ENCODE peak calls at places on chromosomes 3 and 15, in five cellular contexts. Z is left cardiac atrium, P is left colon, S is AG04450, F is OCI-LY7. W is an unnamed sample.

GRCh38 chr3:194091141-194091540 is 44.8 kb upstream of the HES1 start:
- DNase-seq in Z (no peak), P (no peak), S (no peak), F (no peak), W (no peak)

GRCh38 chr15:99721104-99721778 is 12.0 kb downstream of the LYSMD4 start:
- DNase-seq in Z (no peak), P (no peak), S (no peak), F (peak), W (no peak)

GRCh38 chr3:168885028-168885427 is 778.5 kb downstream of the MECOM start:
- DNase-seq in Z (no peak), P (no peak), S (peak), F (no peak), W (no peak)

GRCh38 chr15:101244889-101245668 is 6.8 kb downstream of the CHSY1 start:
- DNase-seq in Z (no peak), P (no peak), S (no peak), F (no peak), W (no peak)

GRCh38 chr3:81910244-81910852 is 148.9 kb upstream of the GBE1 start:
- DNase-seq in Z (no peak), P (no peak), S (no peak), F (peak), W (peak)

GRCh38 chr3:190320594-190321362 is 1.5 kb downstream of the CLDN1 start:
- DNase-seq in Z (no peak), P (no peak), S (no peak), F (no peak), W (no peak)

GRCh38 chr15:58628206-58629057 is 121.1 kb downstream of the ADAM10 start:
- DNase-seq in Z (no peak), P (no peak), S (no peak), F (peak), W (peak)

GRCh38 chr3:191385101-191385500 is 54.8 kb upstream of the UTS2B start:
- DNase-seq in Z (no peak), P (no peak), S (no peak), F (no peak), W (no peak)

GRCh38 chr15:70033109-70033508 is 64.6 kb downstream of the TLE3 start:
- DNase-seq in Z (no peak), P (no peak), S (no peak), F (no peak), W (no peak)

GRCh38 chr3:69197922-69198540 is 75.6 kb upstream of the LMOD3 start:
- DNase-seq in Z (no peak), P (no peak), S (no peak), F (no peak), W (no peak)

GRCh38 chr3:12710062-12710461 is 46.1 kb upstream of the RAF1 start:
- DNase-seq in Z (no peak), P (no peak), S (no peak), F (peak), W (no peak)

GRCh38 chr3:128504957-128505730 is 12.1 kb upstream of the GATA2 start:
- DNase-seq in Z (no peak), P (no peak), S (no peak), F (no peak), W (no peak)

GRCh38 chr15:66701422-66702034 is 508 bp upstream of the SMAD6 start:
- DNase-seq in Z (peak), P (peak), S (no peak), F (no peak), W (peak)

GRCh38 chr3:46970391-46971091 is 6.0 kb downstream of the CCDC12 start:
- DNase-seq in Z (peak), P (no peak), S (no peak), F (no peak), W (no peak)

GRCh38 chr3:46624976-46625490 is 12.7 kb downstream of the FAM240A start:
- DNase-seq in Z (no peak), P (no peak), S (no peak), F (no peak), W (no peak)

GRCh38 chr15:42736178-42736792 is 643 bp downstream of the CDAN1 start:
- DNase-seq in Z (peak), P (peak), S (no peak), F (peak), W (no peak)

GRCh38 chr3:15982667-15983145 is 184.9 kb upstream of the ANKRD28 start:
- DNase-seq in Z (no peak), P (no peak), S (peak), F (no peak), W (no peak)

GRCh38 chr3:120743556-120744195 is 1.1 kb downstream of the GTF2E1 start:
- DNase-seq in Z (no peak), P (no peak), S (no peak), F (no peak), W (no peak)

GRCh38 chr3:153348457-153349137 is 186.6 kb downstream of the RAP2B start:
- DNase-seq in Z (no peak), P (no peak), S (no peak), F (no peak), W (no peak)

GRCh38 chr3:14482271-14482721 is 57.8 kb downstream of the GRIP2 start:
- DNase-seq in Z (peak), P (no peak), S (no peak), F (no peak), W (no peak)

GRCh38 chr15:72168833-72169232 is 28.8 kb downstream of the GRAMD2A start:
- DNase-seq in Z (no peak), P (no peak), S (no peak), F (no peak), W (no peak)

GRCh38 chr3:193788189-193788946 is 195.4 kb downstream of the OPA1 start:
- DNase-seq in Z (peak), P (peak), S (no peak), F (peak), W (peak)

GRCh38 chr15:65450556-65450955 is 27.8 kb upstream of the IGDCC4 start:
- DNase-seq in Z (no peak), P (no peak), S (no peak), F (no peak), W (no peak)

GRCh38 chr3:186806173-186807055 is at the start of gene RFC4:
- DNase-seq in Z (peak), P (peak), S (no peak), F (peak), W (peak)

GRCh38 chr3:188573929-188574317 is 420.0 kb downstream of the LPP start:
- DNase-seq in Z (no peak), P (no peak), S (no peak), F (no peak), W (no peak)

GRCh38 chr15:75107905-75108838 is 84.8 kb downstream of the PPCDC start:
- DNase-seq in Z (no peak), P (peak), S (no peak), F (no peak), W (peak)

GRCh38 chr3:97970929-97971460 is 1.2 kb downstream of the RIOX2 start:
- DNase-seq in Z (no peak), P (no peak), S (no peak), F (peak), W (no peak)

GRCh38 chr15:65412556-65412955 is 10.2 kb downstream of the IGDCC4 start:
- DNase-seq in Z (no peak), P (no peak), S (no peak), F (no peak), W (no peak)

GRCh38 chr3:12886106-12886679 is 44.8 kb upstream of the RPL32 start:
- DNase-seq in Z (no peak), P (no peak), S (no peak), F (peak), W (no peak)

GRCh38 chr15:64993290-64993689 is 3.6 kb upstream of the SPG21 start:
- DNase-seq in Z (no peak), P (no peak), S (no peak), F (no peak), W (no peak)

GRCh38 chr15:74406517-74406916 is 27.2 kb downstream of the SEMA7A start:
- DNase-seq in Z (no peak), P (no peak), S (no peak), F (no peak), W (no peak)

GRCh38 chr3:63914312-63914711 is 2.1 kb upstream of the SCAANT1 start:
- DNase-seq in Z (no peak), P (peak), S (no peak), F (no peak), W (no peak)

W was measured in Kasumi-1.